ENCODE peak calls at places on chromosomes 4 and X, in four cellular contexts. X is uterus, U is GM12865, L is fibroblast of the aortic adventitia. T is an unnamed sample.

GRCh38 chrX:48956728-48957414 is 536 bp downstream of the OTUD5 start:
- DNase-seq in L (no peak), U (no peak), X (peak; percentile 28), T (no peak)

GRCh38 chr4:70874268-70875156 is 27.7 kb upstream of the MOB1B start:
- DNase-seq in X (no peak), U (peak; percentile 33), L (no peak), T (no peak)

GRCh38 chr4:85812776-85813175 is 337.8 kb downstream of the ARHGAP24 start:
- DNase-seq in L (no peak), U (no peak), X (no peak), T (no peak)

GRCh38 chr4:124631760-124632159 is 80.8 kb downstream of the ANKRD50 start:
- DNase-seq in X (no peak), U (peak; percentile 56), L (peak; percentile 98), T (no peak)

GRCh38 chrX:9622128-9622527 is 143.5 kb downstream of the GPR143 start:
- DNase-seq in U (no peak), X (no peak), L (no peak), T (no peak)

GRCh38 chr4:52780627-52781354 is 29.6 kb upstream of the ERVMER34-1 start:
- DNase-seq in U (no peak), X (no peak), L (no peak), T (no peak)

GRCh38 chr4:76624271-76624681 is 189.2 kb downstream of the SHROOM3 start:
- DNase-seq in U (no peak), L (peak; percentile 90), X (peak; percentile 59), T (no peak)

GRCh38 chr4:3239998-3240920 is 8.7 kb upstream of the MSANTD1 start:
- DNase-seq in U (no peak), X (no peak), L (no peak), T (no peak)

GRCh38 chr4:167930171-167930570 is 162.2 kb upstream of the ANXA10 start:
- DNase-seq in U (no peak), L (no peak), X (no peak), T (no peak)

GRCh38 chr4:137370206-137370633 is 162.1 kb downstream of the PCDH18 start:
- DNase-seq in U (no peak), L (peak; percentile 78), X (no peak), T (no peak)

GRCh38 chr4:5894266-5894665 is 1.4 kb upstream of the CRMP1 start:
- DNase-seq in U (no peak), L (no peak), X (no peak), T (no peak)

GRCh38 chrX:128676651-128677050 is 624.4 kb upstream of the ACTRT1 start:
- DNase-seq in X (no peak), L (no peak), U (no peak), T (no peak)

GRCh38 chr4:105715692-105716278 is 7.2 kb downstream of the GSTCD start:
- DNase-seq in X (no peak), U (peak; percentile 21), L (peak; percentile 68), T (no peak)

GRCh38 chr4:148154769-148155168 is 287.4 kb downstream of the NR3C2 start:
- DNase-seq in L (no peak), X (no peak), U (no peak), T (no peak)

GRCh38 chr4:150310159-150310895 is 232.1 kb downstream of the DCLK2 start:
- DNase-seq in U (no peak), L (peak; percentile 69), X (no peak), T (no peak)

GRCh38 chr4:185892165-185892564 is 80.2 kb upstream of the SORBS2 start:
- DNase-seq in X (no peak), U (no peak), L (peak; percentile 21), T (no peak)

GRCh38 chr4:123997736-123998449 is 601.3 kb downstream of the SPRY1 start:
- DNase-seq in L (no peak), U (no peak), X (no peak), T (no peak)

GRCh38 chrX:118174516-118174915 is 57.9 kb upstream of the KLHL13 start:
- DNase-seq in L (peak; percentile 2), X (no peak), U (no peak), T (no peak)

GRCh38 chr4:129230836-129231235 is 134.9 kb downstream of the C4orf33 start:
- DNase-seq in U (no peak), L (no peak), X (no peak), T (no peak)

GRCh38 chr4:169080970-169081369 is 70.9 kb upstream of the CBR4 start:
- DNase-seq in U (no peak), X (peak; percentile 28), L (peak; percentile 91), T (no peak)

GRCh38 chr4:183920512-183920911 is 15.4 kb downstream of the STOX2 start:
- DNase-seq in L (no peak), U (no peak), X (no peak), T (no peak)

GRCh38 chrX:19893722-19894121 is 6.3 kb upstream of the SH3KBP1 start:
- DNase-seq in L (peak; percentile 62), U (no peak), X (no peak), T (no peak)

GRCh38 chrX:45771114-45771513 is 570.4 kb upstream of the DIPK2B start:
- DNase-seq in X (peak; percentile 38), L (peak; percentile 90), U (no peak), T (no peak)

GRCh38 chr4:70737006-70737405 is 15.2 kb downstream of the RUFY3 start:
- DNase-seq in X (no peak), L (no peak), U (peak; percentile 34), T (peak; percentile 94)

GRCh38 chrX:20333672-20334071 is 67.0 kb upstream of the RPS6KA3 start:
- DNase-seq in L (no peak), X (no peak), U (no peak), T (no peak)

GRCh38 chrX:142978130-142978684 is 47.5 kb upstream of the SPANXN4 start:
- DNase-seq in X (no peak), L (no peak), U (peak; percentile 55), T (no peak)
- H3K4me3 ChIP-seq in X (no peak overlapping the region), L (no peak overlapping the region), U (peak overlapping the region; percentile 43), T (no peak overlapping the region)

GRCh38 chr4:145326491-145326890 is 146.1 kb upstream of the OTUD4 start:
- DNase-seq in L (no peak), X (no peak), U (no peak), T (no peak)
- H3K4me3 ChIP-seq in L (no peak overlapping the region), X (no peak overlapping the region), U (no peak overlapping the region), T (no peak overlapping the region)

GRCh38 chr4:1041147-1041935 is 29.9 kb downstream of the FGFRL1 start:
- DNase-seq in X (no peak), U (no peak), L (peak; percentile 91), T (no peak)
- H3K4me3 ChIP-seq in X (no peak overlapping the region), U (no peak overlapping the region), L (no peak overlapping the region), T (no peak overlapping the region)

GRCh38 chrX:13717697-13718483 is 16.5 kb downstream of the TRAPPC2 start:
- DNase-seq in L (peak; percentile 65), X (peak; percentile 49), U (no peak), T (no peak)
- H3K4me3 ChIP-seq in L (no peak overlapping the region), X (no peak overlapping the region), U (no peak overlapping the region), T (no peak overlapping the region)

GRCh38 chr4:142379277-142380051 is 466.6 kb downstream of the INPP4B start:
- DNase-seq in L (peak; percentile 88), U (no peak), X (no peak), T (no peak)
- H3K4me3 ChIP-seq in L (no peak overlapping the region), U (no peak overlapping the region), X (no peak overlapping the region), T (no peak overlapping the region)

DNA sequence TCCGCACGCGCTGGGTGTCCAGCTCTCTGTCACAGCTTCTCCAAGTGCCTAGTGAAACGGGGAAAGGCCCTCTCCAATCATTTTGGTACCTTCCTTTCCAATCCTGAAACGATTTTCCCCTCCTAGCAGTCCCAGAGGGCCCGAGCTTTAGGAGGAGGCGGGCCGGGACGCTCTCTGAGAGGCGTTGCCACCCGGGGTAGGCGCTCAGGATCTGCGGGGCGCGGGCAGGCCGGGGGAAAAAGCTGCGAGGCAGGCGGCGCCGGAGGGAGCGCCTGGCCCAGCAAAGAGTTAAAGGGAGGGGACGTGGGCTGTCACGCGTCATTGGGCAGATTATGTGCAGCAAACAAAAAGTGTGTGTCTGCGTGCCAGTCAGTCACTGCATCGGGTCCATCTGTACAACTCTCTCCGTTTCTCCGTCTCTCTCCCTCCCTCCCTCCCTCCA is at the start of gene PRDM8:
- DNase-seq in U (no peak), L (no peak), X (no peak), T (no peak)
- H3K4me3 ChIP-seq in U (peak within 1 kb of the TSS; percentile 7), L (peak within 1 kb of the TSS; percentile 47), X (peak within 1 kb of the TSS; percentile 24), T (no peak within 1 kb of the TSS)

DNA sequence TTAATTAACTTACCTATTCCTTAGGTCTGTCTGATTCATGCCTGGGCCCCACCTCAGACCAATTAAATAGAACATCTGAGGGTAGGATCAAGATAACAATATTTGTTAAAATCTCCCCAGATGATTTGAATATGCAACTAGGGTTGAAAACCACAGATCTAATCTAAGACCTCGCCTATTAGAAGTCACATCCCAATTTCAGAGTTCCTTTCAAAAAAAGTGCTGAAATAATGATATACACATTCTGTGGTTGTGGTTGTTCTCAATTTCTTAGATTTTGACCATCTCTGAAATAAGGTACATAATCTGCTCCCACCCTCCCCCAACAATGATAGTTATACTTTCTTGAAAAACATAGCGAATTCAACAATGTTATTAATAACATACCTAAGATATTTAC is 27.7 kb downstream of the NIPAL1 start:
- DNase-seq in U (no peak), L (no peak), X (no peak), T (no peak)
- H3K4me3 ChIP-seq in U (no peak overlapping the region), L (no peak overlapping the region), X (no peak overlapping the region), T (no peak overlapping the region)

GRCh38 chrX:2921193-2921592 is 7.9 kb downstream of the ARSD start:
- DNase-seq in X (no peak), L (no peak), U (no peak), T (no peak)
- H3K4me3 ChIP-seq in X (no peak overlapping the region), L (no peak overlapping the region), U (no peak overlapping the region), T (no peak overlapping the region)

DNA sequence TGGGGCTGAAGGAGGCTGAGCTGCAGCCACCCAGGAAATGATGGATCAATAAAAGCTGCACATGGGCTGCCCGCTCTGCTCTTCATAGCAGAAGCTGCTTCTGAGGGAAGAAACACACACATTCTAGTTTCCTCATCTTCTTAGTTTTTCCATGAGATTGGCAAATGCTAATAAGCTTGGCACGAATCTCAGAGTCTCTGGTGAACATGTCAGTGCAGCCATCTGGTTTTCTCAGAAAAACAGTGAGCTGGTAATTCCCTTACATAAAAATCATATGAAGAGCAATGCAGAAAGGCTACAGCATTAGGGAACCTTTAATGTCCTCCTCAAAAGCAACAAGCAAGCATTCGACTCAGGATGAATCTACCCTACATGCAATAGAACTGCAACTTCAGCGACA is 69.9 kb downstream of the GATB start:
- DNase-seq in X (no peak), U (no peak), L (peak; percentile 75), T (no peak)
- H3K4me3 ChIP-seq in X (no peak overlapping the region), U (no peak overlapping the region), L (peak overlapping the region; percentile 7), T (no peak overlapping the region)

DNA sequence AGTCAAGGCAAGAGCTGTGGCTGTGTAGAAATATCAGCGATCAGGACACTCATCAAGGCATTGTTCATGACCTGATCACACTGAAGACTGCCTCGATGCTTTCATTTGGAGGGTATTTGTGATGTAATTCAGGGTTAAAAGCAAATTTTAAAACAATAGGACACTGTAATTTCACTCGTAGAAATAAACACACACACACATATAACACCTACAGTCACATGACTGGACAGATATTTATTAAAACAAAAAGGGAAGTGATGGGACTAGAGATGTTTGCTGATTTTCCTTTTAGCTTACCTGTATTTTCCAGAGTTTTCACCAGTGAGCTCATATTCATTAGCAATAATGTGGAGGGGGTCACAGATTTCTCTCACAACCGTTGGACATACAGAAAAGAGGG is 51.1 kb upstream of the KDR start:
- DNase-seq in U (no peak), L (no peak), X (no peak), T (no peak)
- H3K4me3 ChIP-seq in U (no peak overlapping the region), L (peak overlapping the region; percentile 26), X (no peak overlapping the region), T (no peak overlapping the region)

T was measured in Jurkat, Clone E6-1.